ENCODE peak calls at places on chromosomes 5 and 9, in five cellular contexts. Y is nephron progenitor cell, F is GM13977, S is RWPE1, N is GM12878. C is an unnamed sample.

GRCh38 chr5:176610430-176610763 is 441 bp upstream of the GPRIN1 start:
- DNase-seq in Y (peak; percentile 30), N (no peak), F (no peak), S (no peak), C (no peak)

GRCh38 chr9:118992813-118993747 is 376.2 kb downstream of the BRINP1 start:
- DNase-seq in N (no peak), S (no peak), F (no peak), Y (no peak), C (no peak)

GRCh38 chr5:118111956-118112355 is 876.4 kb downstream of the DTWD2 start:
- DNase-seq in N (no peak), F (no peak), Y (no peak), S (no peak), C (no peak)

GRCh38 chr5:172683696-172684464 is 42.8 kb downstream of the NEURL1B start:
- DNase-seq in N (no peak), S (no peak), Y (peak; percentile 75), F (peak; percentile 67), C (peak; percentile 52)

GRCh38 chr9:34664281-34665108 is 2.0 kb upstream of the CCL27 start:
- DNase-seq in Y (peak; percentile 81), F (peak; percentile 73), N (no peak), S (peak; percentile 39), C (peak; percentile 68)

GRCh38 chr5:112779531-112779930 is 41.8 kb downstream of the APC start:
- DNase-seq in S (no peak), Y (no peak), F (no peak), N (no peak), C (no peak)

GRCh38 chr5:71601222-71602026 is 14.3 kb downstream of the MCCC2 start:
- DNase-seq in S (peak; percentile 98), N (peak; percentile 20), F (peak; percentile 70), Y (peak; percentile 14), C (peak; percentile 59)

GRCh38 chr9:76598971-76599370 is 140.0 kb downstream of the GCNT1 start:
- DNase-seq in F (no peak), N (no peak), S (no peak), Y (no peak), C (no peak)

DNA sequence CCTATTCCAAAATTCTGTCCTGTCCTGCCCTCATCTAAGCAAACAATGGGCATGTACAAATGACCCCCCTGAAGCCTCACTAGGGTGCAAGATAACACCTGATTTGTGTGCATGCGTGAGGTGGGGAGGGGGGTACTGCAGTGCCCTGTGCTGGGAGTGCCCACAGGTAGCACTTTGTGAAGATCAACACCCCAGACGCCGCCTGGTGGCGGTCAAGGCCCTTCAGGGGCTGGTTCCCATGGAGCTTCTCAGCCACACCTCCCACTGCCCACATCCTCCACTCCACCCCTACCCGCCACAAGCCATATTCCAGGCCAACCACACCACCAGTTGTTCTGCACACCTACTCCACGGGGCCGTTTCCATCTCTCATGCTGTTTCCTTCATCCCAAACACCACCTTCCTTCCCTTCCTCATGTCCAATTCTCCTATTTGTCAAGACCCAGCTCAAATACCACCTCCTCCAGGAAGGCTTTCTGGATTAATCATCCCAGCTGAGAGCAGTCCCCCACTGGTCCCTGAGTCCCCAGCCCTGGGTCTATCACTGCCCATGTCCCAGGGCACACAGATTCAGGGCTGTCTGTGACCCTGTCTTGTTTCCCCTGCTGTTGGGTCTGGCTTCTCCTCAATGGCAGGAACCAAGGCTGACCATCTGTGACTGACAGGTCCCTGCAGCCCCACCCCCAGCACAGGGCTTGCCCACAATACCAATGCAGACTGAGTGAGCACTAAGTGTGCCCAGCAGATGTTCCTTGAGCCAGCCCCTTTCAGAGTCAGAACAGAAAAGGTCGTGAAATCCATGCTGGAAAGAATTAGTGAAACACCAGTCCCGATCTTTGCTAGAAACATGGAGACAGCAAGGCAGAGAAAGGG is 178.4 kb downstream of the PAX5 start:
- DNase-seq in F (peak; percentile 75), S (no peak), N (no peak), Y (peak; percentile 51), C (peak; percentile 67)
- TF ChIP-seq CTCF in F (peak; percentile 44), S (no peak), N (peak; percentile 24), Y (peak; percentile 37), C (peak; percentile 17)

DNA sequence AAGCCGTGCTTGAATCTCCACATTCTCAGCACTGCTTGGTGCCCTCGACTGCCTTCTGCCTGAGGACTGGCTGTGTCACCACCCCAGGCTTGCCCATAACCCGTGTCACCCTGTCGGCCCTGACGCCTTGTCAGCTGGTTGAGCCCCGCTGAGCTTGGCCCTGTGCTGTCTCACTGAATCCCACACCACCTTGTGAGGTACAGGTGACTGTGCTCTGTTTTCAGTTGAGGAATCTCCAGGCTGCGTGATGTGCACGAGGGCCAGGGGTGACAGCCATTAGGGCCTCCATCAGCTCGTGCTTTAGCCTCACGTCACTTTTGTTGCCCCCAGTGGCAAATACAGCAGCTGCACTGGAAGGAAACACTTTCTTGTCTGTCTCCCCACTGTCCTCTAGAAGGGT is 90.7 kb downstream of the CACNA1B start:
- DNase-seq in Y (no peak), F (no peak), N (no peak), S (no peak), C (no peak)
- TF ChIP-seq CTCF in Y (peak; percentile 20), F (no peak), N (peak; percentile 14), S (no peak), C (no peak)

DNA sequence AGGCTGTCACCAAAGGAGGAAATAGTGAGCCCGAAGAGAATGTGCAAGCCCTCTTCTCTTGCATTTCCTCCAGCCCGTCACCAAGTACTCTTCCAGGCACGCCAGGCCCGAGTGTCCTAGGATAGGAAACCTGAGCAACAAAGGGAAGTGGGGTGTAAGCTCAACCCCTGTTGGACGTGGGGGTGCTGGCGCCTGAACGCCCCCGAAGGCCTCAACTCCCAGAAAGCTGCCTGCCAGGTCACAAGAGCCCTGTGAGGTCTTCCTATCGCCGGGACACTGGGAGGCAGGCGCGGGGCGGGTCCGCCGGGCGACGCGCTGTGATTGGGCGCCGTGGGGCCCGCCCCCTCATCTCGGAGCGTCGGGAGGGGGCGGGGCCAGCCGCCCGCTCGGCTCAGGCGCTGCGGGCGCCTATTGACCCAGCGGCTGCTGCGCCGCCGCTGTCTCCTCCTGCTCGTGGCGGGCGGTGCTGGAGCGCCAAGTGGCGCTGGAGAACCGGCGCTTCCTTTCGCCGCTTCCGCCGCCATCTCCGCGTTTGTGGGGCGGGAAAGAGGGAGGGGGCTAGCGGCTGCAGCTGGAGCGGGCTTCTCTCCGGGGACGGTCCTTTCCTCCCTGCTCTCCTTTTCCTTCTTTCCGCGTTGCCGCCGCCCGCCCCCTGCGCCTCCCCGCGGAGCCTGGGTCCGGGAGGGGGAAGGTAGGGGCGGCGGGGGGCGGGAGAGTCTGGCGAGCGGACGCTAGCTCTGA is 558 bp upstream of the MAN2A1 start:
- DNase-seq in S (peak; percentile 93), Y (peak; percentile 81), F (peak; percentile 92), N (peak; percentile 62), C (peak; percentile 93)
- TF ChIP-seq CTCF in S (no peak), Y (no peak), F (no peak), N (no peak), C (no peak)

GRCh38 chr9:135224921-135225541 is 137.6 kb downstream of the OLFM1 start:
- DNase-seq in N (no peak), F (no peak), S (no peak), Y (no peak), C (no peak)

GRCh38 chr9:135224286-135224871 is 136.9 kb downstream of the OLFM1 start:
- DNase-seq in F (no peak), S (no peak), N (no peak), Y (no peak), C (no peak)

GRCh38 chr9:135226369-135227050 is 139.0 kb downstream of the OLFM1 start:
- DNase-seq in N (no peak), Y (no peak), F (no peak), S (no peak), C (no peak)

GRCh38 chr9:135223831-135224230 is 136.4 kb downstream of the OLFM1 start:
- DNase-seq in S (no peak), F (no peak), Y (no peak), N (no peak), C (no peak)

GRCh38 chr9:135225619-135226228 is 138.3 kb downstream of the OLFM1 start:
- DNase-seq in F (no peak), N (no peak), Y (no peak), S (no peak), C (no peak)
- TF ChIP-seq CTCF in F (no peak), N (no peak), Y (no peak), S (no peak), C (no peak)

GRCh38 chr5:11904270-11904906 is at the start of gene CTNND2:
- DNase-seq in N (no peak), Y (peak; percentile 83), S (peak; percentile 14), F (peak; percentile 12), C (no peak)

GRCh38 chr5:11909471-11909870 is 5.2 kb upstream of the CTNND2 start:
- DNase-seq in S (no peak), N (no peak), F (no peak), Y (no peak), C (no peak)

GRCh38 chr5:11905209-11905608 is 963 bp upstream of the CTNND2 start:
- DNase-seq in S (no peak), Y (peak; percentile 6), F (no peak), N (no peak), C (no peak)

GRCh38 chr5:11903614-11904269 is 504 bp downstream of the CTNND2 start:
- DNase-seq in Y (peak; percentile 77), S (peak; percentile 7), N (no peak), F (peak; percentile 56), C (peak; percentile 12)

GRCh38 chr5:11906495-11906894 is 2.2 kb upstream of the CTNND2 start:
- DNase-seq in Y (no peak), N (no peak), S (no peak), F (no peak), C (no peak)
- TF ChIP-seq CTCF in Y (no peak), N (no peak), S (no peak), F (no peak), C (no peak)

GRCh38 chr5:60843693-60844428 is at the start of gene ELOVL7:
- DNase-seq in Y (peak; percentile 85), N (no peak), F (peak; percentile 85), S (peak; percentile 90), C (peak; percentile 83)
- TF ChIP-seq CTCF in Y (no peak), N (peak; percentile 28), F (peak; percentile 50), S (peak; percentile 81), C (peak; percentile 42)